ENCODE peak calls at places on chromosomes 7 and 10, in seven cellular contexts. U is IMR-90, W is fibroblast of lung, K is A549, X is PC-3, R is hepatocyte, I is GM23338. N is an unnamed sample.

GRCh38 chr10:93437000-93437945 is 44.9 kb downstream of the MYOF start:
- DNase-seq in U (peak; percentile 99), W (peak; percentile 99), I (peak; percentile 81), R (peak; percentile 95), X (peak; percentile 91), K (peak; percentile 89), N (peak; percentile 99)

GRCh38 chr7:1608318-1608717 is 38.5 kb upstream of the PSMG3 start:
- DNase-seq in K (no peak), U (no peak), X (no peak), I (no peak), W (no peak), R (no peak), N (no peak)

GRCh38 chr10:103197177-103197576 is 4.1 kb upstream of the NT5C2 start:
- DNase-seq in K (peak; percentile 73), R (peak; percentile 61), W (peak; percentile 57), U (peak; percentile 75), I (no peak), X (peak; percentile 37), N (peak; percentile 90)

GRCh38 chr10:29712108-29712507 is 77.3 kb upstream of the SVIL start:
- DNase-seq in R (no peak), U (peak; percentile 71), K (no peak), W (peak; percentile 81), I (peak; percentile 89), X (peak; percentile 49), N (no peak)

GRCh38 chr10:101848894-101849351 is 5.3 kb upstream of the KCNIP2 start:
- DNase-seq in K (no peak), U (no peak), X (no peak), W (peak; percentile 38), R (no peak), I (peak; percentile 37), N (no peak)

GRCh38 chr7:10205690-10206089 is 768.0 kb upstream of the PHF14 start:
- DNase-seq in U (no peak), R (no peak), I (no peak), W (no peak), K (no peak), X (no peak), N (no peak)

GRCh38 chr10:69229565-69229886 is 9.4 kb downstream of the HKDC1 start:
- DNase-seq in I (no peak), X (no peak), U (no peak), K (no peak), R (no peak), W (no peak), N (no peak)

GRCh38 chr7:82410461-82410860 is 33.1 kb downstream of the CACNA2D1 start:
- DNase-seq in I (peak; percentile 33), R (no peak), K (no peak), X (no peak), W (no peak), U (no peak), N (no peak)

GRCh38 chr10:98316661-98317060 is 48.7 kb upstream of the LOXL4 start:
- DNase-seq in X (peak; percentile 49), I (no peak), R (no peak), K (no peak), W (peak; percentile 28), U (peak; percentile 67), N (peak; percentile 87)

GRCh38 chr10:23439920-23440875 is 1.3 kb downstream of the OTUD1 start:
- DNase-seq in W (peak; percentile 41), I (peak; percentile 50), U (peak; percentile 37), R (peak; percentile 58), X (peak; percentile 53), K (peak; percentile 14), N (peak; percentile 85)

GRCh38 chr10:33565231-33565630 is 230.8 kb upstream of the NRP1 start:
- DNase-seq in U (no peak), R (no peak), X (no peak), K (no peak), W (no peak), I (no peak), N (no peak)

GRCh38 chr10:4214912-4215311 is 429.9 kb upstream of the KLF6 start:
- DNase-seq in I (peak; percentile 28), W (no peak), X (no peak), U (no peak), R (no peak), K (no peak), N (peak; percentile 55)

GRCh38 chr7:76234282-76234584 is 32.5 kb downstream of the SRRM3 start:
- DNase-seq in U (no peak), X (no peak), R (no peak), W (no peak), K (no peak), I (no peak), N (no peak)

GRCh38 chr7:17680026-17680425 is 260.3 kb downstream of the SNX13 start:
- DNase-seq in K (peak; percentile 15), I (peak; percentile 20), W (peak; percentile 74), X (peak; percentile 84), U (peak; percentile 83), R (peak; percentile 29), N (peak; percentile 96)

GRCh38 chr10:4650572-4650971 is 175.4 kb upstream of the AKR1E2 start:
- DNase-seq in R (peak; percentile 22), I (no peak), K (no peak), X (no peak), W (peak; percentile 83), U (peak; percentile 75), N (peak; percentile 80)

GRCh38 chr10:35390843-35391152 is 54.5 kb downstream of the CCNY start:
- DNase-seq in X (no peak), K (no peak), U (no peak), W (no peak), I (no peak), R (no peak), N (no peak)

GRCh38 chr10:86170255-86171153 is 196.1 kb downstream of the GRID1 start:
- DNase-seq in W (no peak), X (no peak), K (no peak), R (no peak), I (no peak), U (no peak), N (no peak)

GRCh38 chr10:14586901-14587300 is 187.8 kb downstream of the FAM107B start:
- DNase-seq in U (no peak), W (no peak), K (no peak), I (no peak), X (no peak), R (peak; percentile 52), N (no peak)

GRCh38 chr7:94393251-94393758 is 1.4 kb upstream of the COL1A2 start:
- DNase-seq in U (peak; percentile 56), W (peak; percentile 54), I (peak; percentile 65), X (no peak), K (no peak), R (peak; percentile 44), N (peak; percentile 65)
- H3K4me2 ChIP-seq in U (peak overlapping the region; percentile 90), W (peak overlapping the region; percentile 83), I (peak overlapping the region; percentile 86), X (no peak overlapping the region), K (no peak overlapping the region), R (peak overlapping the region; percentile 77), N (peak overlapping the region; percentile 92)

GRCh38 chr7:155198901-155199845 is 98.5 kb upstream of the INSIG1 start:
- DNase-seq in W (peak; percentile 19), I (no peak), R (no peak), U (peak; percentile 88), X (no peak), K (peak; percentile 50), N (peak; percentile 62)

GRCh38 chr7:155202106-155202871 is 95.4 kb upstream of the INSIG1 start:
- DNase-seq in K (no peak), I (no peak), W (no peak), R (no peak), X (no peak), U (no peak), N (no peak)

GRCh38 chr7:155203059-155203881 is 94.4 kb upstream of the INSIG1 start:
- DNase-seq in R (no peak), K (no peak), W (no peak), X (no peak), I (no peak), U (no peak), N (no peak)

GRCh38 chr7:155203882-155204691 is 93.6 kb upstream of the INSIG1 start:
- DNase-seq in R (no peak), W (no peak), X (no peak), U (no peak), K (no peak), I (no peak), N (no peak)

DNA sequence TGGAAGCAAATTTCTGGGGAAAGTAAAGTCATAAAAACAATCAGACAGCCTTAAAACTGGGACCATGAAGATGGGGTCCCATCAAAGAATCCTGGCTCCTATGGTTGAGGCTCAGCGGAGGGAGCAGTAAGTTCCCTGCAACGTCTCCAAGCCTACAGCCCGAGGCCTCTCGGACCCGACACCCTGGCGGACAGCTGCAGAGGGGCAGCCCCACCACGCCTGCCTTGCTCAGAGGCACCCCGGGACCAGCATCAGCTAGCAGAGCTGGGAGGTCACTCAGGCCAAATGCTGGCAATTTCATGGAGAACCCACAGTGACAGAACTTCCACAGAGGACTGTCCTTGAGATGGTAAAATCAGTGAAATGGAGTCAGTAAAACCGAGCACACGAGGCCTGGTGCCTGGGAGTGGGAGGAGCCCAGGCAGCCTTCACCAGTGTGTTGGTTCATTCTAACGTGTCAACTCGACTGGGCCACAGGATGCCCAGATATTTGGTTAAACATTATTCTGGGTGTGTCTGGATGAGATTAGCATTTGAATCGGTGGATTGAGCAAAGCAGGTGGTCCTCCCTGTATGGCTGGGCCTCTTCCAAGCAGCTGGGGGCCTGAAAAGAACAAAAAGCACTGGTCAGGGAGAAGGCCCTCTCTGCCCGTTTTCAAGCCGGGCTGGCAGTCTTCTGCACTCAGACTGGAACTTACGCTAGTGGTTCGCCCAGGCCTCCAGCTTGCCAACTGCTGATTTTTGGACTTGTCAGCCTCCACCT is 96.2 kb upstream of the INSIG1 start:
- DNase-seq in W (no peak), U (no peak), X (no peak), K (no peak), R (no peak), I (no peak), N (no peak)
- H3K4me2 ChIP-seq in W (no peak overlapping the region), U (no peak overlapping the region), X (no peak overlapping the region), K (no peak overlapping the region), R (no peak overlapping the region), I (no peak overlapping the region), N (no peak overlapping the region)

DNA sequence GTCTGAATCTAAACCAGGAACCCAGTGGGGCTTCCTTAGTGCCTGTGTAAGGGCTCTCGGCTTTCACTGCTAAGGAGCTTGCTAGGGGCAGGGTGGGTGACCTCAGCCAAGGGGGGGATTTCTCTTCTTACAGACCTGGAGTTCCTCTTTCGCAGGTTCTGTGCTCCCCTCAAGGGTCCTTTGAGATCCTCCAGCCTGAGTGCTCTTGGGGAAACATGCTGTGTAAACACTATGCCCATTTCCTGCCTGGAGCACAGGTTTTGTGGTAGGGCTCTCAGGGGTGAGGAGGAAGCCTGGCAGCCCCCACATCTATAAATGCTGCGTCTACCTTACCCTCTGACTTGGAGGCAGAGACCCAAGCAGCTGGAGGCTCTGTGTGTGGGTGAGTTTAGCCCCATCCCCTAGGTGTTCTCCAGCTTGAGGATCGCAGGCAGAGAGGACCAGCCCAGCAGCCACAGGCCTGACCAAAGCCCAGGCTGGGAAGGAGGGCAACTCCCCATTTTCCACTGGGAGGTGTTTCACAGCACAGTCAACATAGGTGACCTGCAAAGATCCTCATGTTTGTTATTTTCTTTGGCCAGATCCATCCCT is at the start of gene SFTPA1:
- DNase-seq in X (no peak), W (no peak), U (no peak), K (no peak), R (no peak), I (no peak), N (no peak)
- H3K4me2 ChIP-seq in X (no peak within 1 kb of the TSS), W (no peak within 1 kb of the TSS), U (no peak within 1 kb of the TSS), K (no peak within 1 kb of the TSS), R (no peak within 1 kb of the TSS), I (no peak within 1 kb of the TSS), N (no peak within 1 kb of the TSS)

DNA sequence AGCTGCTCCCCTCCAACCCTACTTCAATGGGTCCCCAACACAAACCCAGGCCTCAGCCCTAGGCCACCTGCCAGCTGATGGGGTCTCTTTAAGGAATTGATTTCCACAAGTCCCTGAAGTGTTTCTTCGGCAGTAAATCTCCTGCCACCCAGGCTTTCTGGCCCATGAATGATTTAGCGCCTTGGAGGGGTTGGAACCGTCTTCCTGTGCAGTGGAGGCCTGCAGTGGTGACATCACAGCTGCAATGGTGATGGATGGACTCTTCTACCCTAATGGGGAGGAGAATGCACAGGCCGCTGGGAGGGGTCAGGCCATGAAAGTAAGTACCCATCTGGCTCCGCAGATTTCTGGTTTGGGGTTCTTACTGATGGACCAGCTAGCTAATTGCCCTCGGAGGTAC is 163.8 kb downstream of the UBE2H start:
- DNase-seq in R (no peak), U (no peak), W (no peak), I (no peak), K (no peak), X (no peak), N (no peak)
- H3K4me2 ChIP-seq in R (no peak overlapping the region), U (no peak overlapping the region), W (no peak overlapping the region), I (no peak overlapping the region), K (no peak overlapping the region), X (no peak overlapping the region), N (no peak overlapping the region)